ENCODE peak calls at places on chromosomes 3 and 15, in ten cellular contexts. One of them, this sample, is unnamed. For H3K36me3, the result is how much of the 10 kb centered on the place peaks cover.

GRCh38 chr3:28286595-28286994 is 45.2 kb downstream of the CMC1 start:
- DNase-seq in lower lobe of right lung: no peak
- DNase-seq in SJSA1: no peak
- DNase-seq in breast epithelium: no peak
- DNase-seq in K562: peak
- DNase-seq in gastrocnemius medialis: no peak
- DNase-seq in CD8-positive, alpha-beta T cell: no peak
- DNase-seq in body of pancreas: no peak
- DNase-seq in SK-N-SH: peak
- DNase-seq in neural progenitor cell: peak
- DNase-seq in this sample: no peak

GRCh38 chr15:25543156-25543555 is 104.3 kb upstream of the UBE3A start:
- DNase-seq in body of pancreas: peak
- DNase-seq in gastrocnemius medialis: peak
- DNase-seq in breast epithelium: peak
- DNase-seq in CD8-positive, alpha-beta T cell: no peak
- DNase-seq in SK-N-SH: peak
- DNase-seq in K562: no peak
- DNase-seq in lower lobe of right lung: no peak
- DNase-seq in neural progenitor cell: peak
- DNase-seq in SJSA1: no peak
- DNase-seq in this sample: no peak

GRCh38 chr15:46309914-46310313 is 675.1 kb downstream of the SQOR start:
- DNase-seq in lower lobe of right lung: no peak
- DNase-seq in SJSA1: no peak
- DNase-seq in breast epithelium: no peak
- DNase-seq in body of pancreas: no peak
- DNase-seq in K562: no peak
- DNase-seq in neural progenitor cell: peak
- DNase-seq in SK-N-SH: no peak
- DNase-seq in CD8-positive, alpha-beta T cell: no peak
- DNase-seq in gastrocnemius medialis: no peak
- DNase-seq in this sample: no peak

GRCh38 chr15:89396723-89397652 is 62.4 kb upstream of the POLG start:
- DNase-seq in K562: no peak
- DNase-seq in gastrocnemius medialis: no peak
- DNase-seq in body of pancreas: no peak
- DNase-seq in SJSA1: no peak
- DNase-seq in CD8-positive, alpha-beta T cell: no peak
- DNase-seq in lower lobe of right lung: no peak
- DNase-seq in neural progenitor cell: peak
- DNase-seq in SK-N-SH: no peak
- DNase-seq in breast epithelium: no peak
- DNase-seq in this sample: no peak

GRCh38 chr3:195870442-195870841 is 37.9 kb downstream of the TNK2 start:
- DNase-seq in breast epithelium: no peak
- DNase-seq in neural progenitor cell: no peak
- DNase-seq in CD8-positive, alpha-beta T cell: no peak
- DNase-seq in gastrocnemius medialis: no peak
- DNase-seq in lower lobe of right lung: no peak
- DNase-seq in SK-N-SH: no peak
- DNase-seq in body of pancreas: no peak
- DNase-seq in K562: no peak
- DNase-seq in SJSA1: no peak
- DNase-seq in this sample: peak

GRCh38 chr3:43522702-43523362 is 99.0 kb downstream of the ANO10 start:
- DNase-seq in K562: peak
- DNase-seq in SJSA1: no peak
- DNase-seq in CD8-positive, alpha-beta T cell: no peak
- DNase-seq in breast epithelium: no peak
- DNase-seq in gastrocnemius medialis: no peak
- DNase-seq in body of pancreas: no peak
- DNase-seq in lower lobe of right lung: no peak
- DNase-seq in neural progenitor cell: no peak
- DNase-seq in SK-N-SH: no peak
- DNase-seq in this sample: no peak

GRCh38 chr3:110413807-110414748 is 657.5 kb upstream of the NECTIN3 start:
- DNase-seq in neural progenitor cell: no peak
- DNase-seq in SK-N-SH: no peak
- DNase-seq in CD8-positive, alpha-beta T cell: no peak
- DNase-seq in gastrocnemius medialis: no peak
- DNase-seq in breast epithelium: no peak
- DNase-seq in SJSA1: peak
- DNase-seq in body of pancreas: peak
- DNase-seq in lower lobe of right lung: no peak
- DNase-seq in K562: no peak
- DNase-seq in this sample: no peak

GRCh38 chr15:42483677-42484076 is 7.3 kb downstream of the ZNF106 start:
- DNase-seq in breast epithelium: no peak
- DNase-seq in K562: no peak
- DNase-seq in SK-N-SH: no peak
- DNase-seq in CD8-positive, alpha-beta T cell: no peak
- DNase-seq in SJSA1: no peak
- DNase-seq in lower lobe of right lung: no peak
- DNase-seq in neural progenitor cell: no peak
- DNase-seq in gastrocnemius medialis: no peak
- DNase-seq in body of pancreas: no peak
- DNase-seq in this sample: no peak

GRCh38 chr15:94848054-94848453 is 616.7 kb downstream of the MCTP2 start:
- DNase-seq in gastrocnemius medialis: no peak
- DNase-seq in lower lobe of right lung: no peak
- DNase-seq in breast epithelium: no peak
- DNase-seq in K562: no peak
- DNase-seq in SK-N-SH: no peak
- DNase-seq in SJSA1: no peak
- DNase-seq in CD8-positive, alpha-beta T cell: no peak
- DNase-seq in neural progenitor cell: no peak
- DNase-seq in body of pancreas: no peak
- DNase-seq in this sample: no peak

GRCh38 chr15:65724479-65724878 is 67.6 kb downstream of the DENND4A start:
- DNase-seq in neural progenitor cell: no peak
- DNase-seq in lower lobe of right lung: no peak
- DNase-seq in breast epithelium: no peak
- DNase-seq in gastrocnemius medialis: no peak
- DNase-seq in CD8-positive, alpha-beta T cell: no peak
- DNase-seq in body of pancreas: no peak
- DNase-seq in SJSA1: no peak
- DNase-seq in K562: no peak
- DNase-seq in SK-N-SH: no peak
- DNase-seq in this sample: no peak

GRCh38 chr3:37161351-37161750 is 13.0 kb downstream of the LRRFIP2 start:
- DNase-seq in SK-N-SH: no peak
- DNase-seq in CD8-positive, alpha-beta T cell: no peak
- DNase-seq in neural progenitor cell: no peak
- DNase-seq in SJSA1: no peak
- DNase-seq in body of pancreas: no peak
- DNase-seq in lower lobe of right lung: no peak
- DNase-seq in gastrocnemius medialis: no peak
- DNase-seq in K562: no peak
- DNase-seq in breast epithelium: no peak
- DNase-seq in this sample: no peak

GRCh38 chr15:89654311-89654761 is 931 bp downstream of the KIF7 start:
- DNase-seq in lower lobe of right lung: no peak
- DNase-seq in breast epithelium: peak
- DNase-seq in gastrocnemius medialis: no peak
- DNase-seq in CD8-positive, alpha-beta T cell: no peak
- DNase-seq in K562: no peak
- DNase-seq in SK-N-SH: no peak
- DNase-seq in neural progenitor cell: no peak
- DNase-seq in body of pancreas: no peak
- DNase-seq in SJSA1: no peak
- DNase-seq in this sample: peak

GRCh38 chr3:28816017-28816416 is 464.9 kb upstream of the RBMS3 start:
- DNase-seq in neural progenitor cell: no peak
- DNase-seq in breast epithelium: no peak
- DNase-seq in CD8-positive, alpha-beta T cell: no peak
- DNase-seq in lower lobe of right lung: no peak
- DNase-seq in SK-N-SH: no peak
- DNase-seq in K562: no peak
- DNase-seq in body of pancreas: no peak
- DNase-seq in SJSA1: no peak
- DNase-seq in gastrocnemius medialis: no peak
- DNase-seq in this sample: no peak

GRCh38 chr3:197749601-197750395 is at the start of gene FYTTD1:
- DNase-seq in K562: peak
- DNase-seq in CD8-positive, alpha-beta T cell: peak
- DNase-seq in SK-N-SH: peak
- DNase-seq in SJSA1: peak
- DNase-seq in lower lobe of right lung: peak
- DNase-seq in neural progenitor cell: peak
- DNase-seq in gastrocnemius medialis: peak
- DNase-seq in breast epithelium: peak
- DNase-seq in body of pancreas: peak
- DNase-seq in this sample: peak

GRCh38 chr3:24773798-24774197 is 279.1 kb upstream of the THRB start:
- DNase-seq in breast epithelium: no peak
- DNase-seq in gastrocnemius medialis: no peak
- DNase-seq in CD8-positive, alpha-beta T cell: no peak
- DNase-seq in neural progenitor cell: peak
- DNase-seq in lower lobe of right lung: no peak
- DNase-seq in body of pancreas: peak
- DNase-seq in SJSA1: peak
- DNase-seq in K562: peak
- DNase-seq in SK-N-SH: peak
- DNase-seq in this sample: peak

GRCh38 chr3:109369510-109369909 is 32.2 kb upstream of the DPPA4 start:
- DNase-seq in SJSA1: no peak
- DNase-seq in breast epithelium: no peak
- DNase-seq in lower lobe of right lung: no peak
- DNase-seq in K562: no peak
- DNase-seq in SK-N-SH: no peak
- DNase-seq in body of pancreas: no peak
- DNase-seq in gastrocnemius medialis: no peak
- DNase-seq in CD8-positive, alpha-beta T cell: no peak
- DNase-seq in neural progenitor cell: peak
- DNase-seq in this sample: no peak

GRCh38 chr3:117201906-117202305 is 492.3 kb downstream of the TUSC7 start:
- DNase-seq in CD8-positive, alpha-beta T cell: no peak
- DNase-seq in breast epithelium: no peak
- DNase-seq in SK-N-SH: no peak
- DNase-seq in gastrocnemius medialis: no peak
- DNase-seq in body of pancreas: no peak
- DNase-seq in neural progenitor cell: no peak
- DNase-seq in K562: no peak
- DNase-seq in lower lobe of right lung: no peak
- DNase-seq in SJSA1: no peak
- DNase-seq in this sample: no peak

GRCh38 chr3:137738710-137739109 is 25.4 kb upstream of the SOX14 start:
- DNase-seq in SK-N-SH: no peak
- DNase-seq in breast epithelium: no peak
- DNase-seq in SJSA1: no peak
- DNase-seq in body of pancreas: no peak
- DNase-seq in gastrocnemius medialis: no peak
- DNase-seq in neural progenitor cell: no peak
- DNase-seq in CD8-positive, alpha-beta T cell: no peak
- DNase-seq in K562: no peak
- DNase-seq in lower lobe of right lung: no peak
- DNase-seq in this sample: no peak

GRCh38 chr15:79849789-79850188 is 47.0 kb downstream of the MTHFS start:
- DNase-seq in CD8-positive, alpha-beta T cell: no peak
- DNase-seq in breast epithelium: no peak
- DNase-seq in gastrocnemius medialis: no peak
- DNase-seq in body of pancreas: peak
- DNase-seq in lower lobe of right lung: no peak
- DNase-seq in SJSA1: peak
- DNase-seq in K562: peak
- DNase-seq in neural progenitor cell: peak
- DNase-seq in SK-N-SH: peak
- DNase-seq in this sample: no peak
- H3K27ac ChIP-seq in CD8-positive, alpha-beta T cell: no peak
- H3K27ac ChIP-seq in breast epithelium: no peak
- H3K27ac ChIP-seq in gastrocnemius medialis: no peak
- H3K27ac ChIP-seq in body of pancreas: no peak
- H3K27ac ChIP-seq in lower lobe of right lung: no peak
- H3K27ac ChIP-seq in SJSA1: no peak
- H3K27ac ChIP-seq in K562: no peak
- H3K27ac ChIP-seq in neural progenitor cell: no peak
- H3K27ac ChIP-seq in SK-N-SH: no peak
- H3K27ac ChIP-seq in this sample: no peak

GRCh38 chr3:191762323-191762960 is 301.5 kb downstream of the PYDC2 start:
- DNase-seq in gastrocnemius medialis: no peak
- DNase-seq in SK-N-SH: no peak
- DNase-seq in CD8-positive, alpha-beta T cell: no peak
- DNase-seq in K562: no peak
- DNase-seq in SJSA1: no peak
- DNase-seq in neural progenitor cell: peak
- DNase-seq in body of pancreas: no peak
- DNase-seq in lower lobe of right lung: no peak
- DNase-seq in breast epithelium: no peak
- DNase-seq in this sample: no peak

GRCh38 chr3:191768421-191768820 is 307.5 kb downstream of the PYDC2 start:
- DNase-seq in breast epithelium: no peak
- DNase-seq in SK-N-SH: no peak
- DNase-seq in gastrocnemius medialis: no peak
- DNase-seq in neural progenitor cell: no peak
- DNase-seq in body of pancreas: no peak
- DNase-seq in SJSA1: no peak
- DNase-seq in K562: no peak
- DNase-seq in CD8-positive, alpha-beta T cell: no peak
- DNase-seq in lower lobe of right lung: no peak
- DNase-seq in this sample: peak
- H3K36me3 ChIP-seq in breast epithelium: under half
- H3K36me3 ChIP-seq in SK-N-SH: under half
- H3K36me3 ChIP-seq in gastrocnemius medialis: under half
- H3K36me3 ChIP-seq in neural progenitor cell: under half
- H3K36me3 ChIP-seq in body of pancreas: under half
- H3K36me3 ChIP-seq in SJSA1: under half
- H3K36me3 ChIP-seq in K562: under half
- H3K36me3 ChIP-seq in CD8-positive, alpha-beta T cell: under half
- H3K36me3 ChIP-seq in lower lobe of right lung: under half
- H3K36me3 ChIP-seq in this sample: under half

GRCh38 chr15:68726246-68726645 is 94.4 kb downstream of the ANP32A start:
- DNase-seq in SK-N-SH: no peak
- DNase-seq in neural progenitor cell: no peak
- DNase-seq in lower lobe of right lung: no peak
- DNase-seq in SJSA1: no peak
- DNase-seq in CD8-positive, alpha-beta T cell: no peak
- DNase-seq in breast epithelium: no peak
- DNase-seq in K562: no peak
- DNase-seq in body of pancreas: no peak
- DNase-seq in gastrocnemius medialis: no peak
- DNase-seq in this sample: no peak
- H3K27ac ChIP-seq in SK-N-SH: no peak
- H3K27ac ChIP-seq in neural progenitor cell: no peak
- H3K27ac ChIP-seq in lower lobe of right lung: peak
- H3K27ac ChIP-seq in SJSA1: no peak
- H3K27ac ChIP-seq in CD8-positive, alpha-beta T cell: no peak
- H3K27ac ChIP-seq in breast epithelium: peak
- H3K27ac ChIP-seq in K562: no peak
- H3K27ac ChIP-seq in body of pancreas: no peak
- H3K27ac ChIP-seq in gastrocnemius medialis: peak
- H3K27ac ChIP-seq in this sample: no peak

DNA sequence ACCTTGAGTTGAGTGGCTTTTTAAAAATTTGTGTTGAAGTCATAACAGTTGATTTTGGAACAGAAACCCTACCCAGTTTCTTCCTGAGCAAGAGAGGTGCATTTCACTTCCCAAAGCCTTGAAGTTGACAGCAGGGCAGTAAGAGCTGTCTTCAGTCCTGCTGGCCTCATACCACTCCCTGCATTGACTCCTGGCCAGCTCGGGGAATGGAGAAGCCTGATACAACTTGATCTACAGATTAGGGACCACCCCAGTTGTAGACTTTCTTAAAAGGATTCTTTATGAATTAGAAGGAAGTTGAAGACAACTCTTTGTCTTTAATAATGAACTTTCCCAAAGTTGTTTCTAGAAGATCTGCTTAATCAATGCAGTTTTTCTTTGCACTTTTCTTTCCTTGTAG is 90.6 kb upstream of the FLNB start:
- DNase-seq in body of pancreas: no peak
- DNase-seq in neural progenitor cell: no peak
- DNase-seq in gastrocnemius medialis: no peak
- DNase-seq in breast epithelium: no peak
- DNase-seq in K562: no peak
- DNase-seq in SJSA1: no peak
- DNase-seq in CD8-positive, alpha-beta T cell: no peak
- DNase-seq in SK-N-SH: no peak
- DNase-seq in lower lobe of right lung: no peak
- DNase-seq in this sample: no peak
- H3K36me3 ChIP-seq in body of pancreas: under half
- H3K36me3 ChIP-seq in neural progenitor cell: under half
- H3K36me3 ChIP-seq in gastrocnemius medialis: under half
- H3K36me3 ChIP-seq in breast epithelium: under half
- H3K36me3 ChIP-seq in K562: half or more
- H3K36me3 ChIP-seq in SJSA1: under half
- H3K36me3 ChIP-seq in CD8-positive, alpha-beta T cell: under half
- H3K36me3 ChIP-seq in SK-N-SH: under half
- H3K36me3 ChIP-seq in lower lobe of right lung: half or more
- H3K36me3 ChIP-seq in this sample: half or more